ENCODE peak calls at places on chromosomes 13 and 19, in four cellular contexts. One of them, this sample, is unnamed.
A peak's percentile ranks its signal among the peaks of the same experiment; 100 is the strongest.

GRCh38 chr13:99386911-99387788 is 80.0 kb upstream of the GPR183 start:
- DNase-seq in K562: peak; percentile 73
- DNase-seq in HepG2: peak; percentile 35
- DNase-seq in GM12878: peak; percentile 66
- DNase-seq in this sample: peak; percentile 30

GRCh38 chr13:59425211-59425721 is 738.5 kb downstream of the DIAPH3 start:
- DNase-seq in K562: no peak
- DNase-seq in HepG2: no peak
- DNase-seq in GM12878: no peak
- DNase-seq in this sample: no peak

GRCh38 chr19:35340431-35340830 is 7.3 kb upstream of the FFAR1 start:
- DNase-seq in K562: no peak
- DNase-seq in HepG2: no peak
- DNase-seq in GM12878: no peak
- DNase-seq in this sample: no peak

GRCh38 chr19:11578342-11579142 is 1.1 kb upstream of the ACP5 start:
- DNase-seq in K562: peak; percentile 79
- DNase-seq in HepG2: peak; percentile 31
- DNase-seq in GM12878: no peak
- DNase-seq in this sample: no peak

GRCh38 chr13:102870677-102871415 is 25.0 kb downstream of the ERCC5 start:
- DNase-seq in K562: peak; percentile 38
- DNase-seq in HepG2: peak; percentile 39
- DNase-seq in GM12878: no peak
- DNase-seq in this sample: peak; percentile 32

GRCh38 chr13:43905435-43906031 is 25.8 kb downstream of the LACC1 start:
- DNase-seq in K562: peak; percentile 22
- DNase-seq in HepG2: peak; percentile 55
- DNase-seq in GM12878: no peak
- DNase-seq in this sample: no peak

GRCh38 chr13:111048387-111048786 is 66.7 kb upstream of the ARHGEF7 start:
- DNase-seq in K562: no peak
- DNase-seq in HepG2: no peak
- DNase-seq in GM12878: no peak
- DNase-seq in this sample: no peak

GRCh38 chr13:19982447-19983043 is 24.0 kb downstream of the ZMYM2 start:
- DNase-seq in K562: no peak
- DNase-seq in HepG2: no peak
- DNase-seq in GM12878: no peak
- DNase-seq in this sample: no peak

GRCh38 chr19:41456342-41456918 is 13.5 kb downstream of the ERICH4 start:
- DNase-seq in K562: no peak
- DNase-seq in HepG2: no peak
- DNase-seq in GM12878: no peak
- DNase-seq in this sample: no peak

GRCh38 chr13:112648966-112649690 is 40.7 kb upstream of the ATP11A start:
- DNase-seq in K562: peak; percentile 58
- DNase-seq in HepG2: no peak
- DNase-seq in GM12878: no peak
- DNase-seq in this sample: no peak

GRCh38 chr13:112911285-112911701 is 57.7 kb upstream of the MCF2L start:
- DNase-seq in K562: no peak
- DNase-seq in HepG2: no peak
- DNase-seq in GM12878: no peak
- DNase-seq in this sample: no peak

GRCh38 chr19:43570174-43570791 is 5.0 kb downstream of the XRCC1 start:
- DNase-seq in K562: no peak
- DNase-seq in HepG2: no peak
- DNase-seq in GM12878: no peak
- DNase-seq in this sample: no peak

GRCh38 chr13:110874508-110874960 is 40.3 kb downstream of the ANKRD10 start:
- DNase-seq in K562: peak; percentile 91
- DNase-seq in HepG2: peak; percentile 37
- DNase-seq in GM12878: no peak
- DNase-seq in this sample: peak; percentile 68

GRCh38 chr19:11373885-11374448 is 499 bp upstream of the SWSAP1 start:
- DNase-seq in K562: peak; percentile 20
- DNase-seq in HepG2: no peak
- DNase-seq in GM12878: no peak
- DNase-seq in this sample: no peak

GRCh38 chr13:73857106-73857505 is 277.1 kb downstream of the KLF12 start:
- DNase-seq in K562: no peak
- DNase-seq in HepG2: no peak
- DNase-seq in GM12878: no peak
- DNase-seq in this sample: no peak

GRCh38 chr13:88704600-88705275 is 1033.6 kb downstream of the SLITRK5 start:
- DNase-seq in K562: no peak
- DNase-seq in HepG2: no peak
- DNase-seq in GM12878: no peak
- DNase-seq in this sample: no peak

GRCh38 chr19:51097796-51098195 is 10.4 kb downstream of the CTU1 start:
- DNase-seq in K562: no peak
- DNase-seq in HepG2: no peak
- DNase-seq in GM12878: no peak
- DNase-seq in this sample: no peak

GRCh38 chr19:54541712-54542111 is 31.9 kb upstream of the LILRA2 start:
- DNase-seq in K562: no peak
- DNase-seq in HepG2: no peak
- DNase-seq in GM12878: no peak
- DNase-seq in this sample: no peak

GRCh38 chr19:3632739-3633558 is 6.4 kb upstream of the CACTIN start:
- DNase-seq in K562: no peak
- DNase-seq in HepG2: no peak
- DNase-seq in GM12878: no peak
- DNase-seq in this sample: no peak

GRCh38 chr19:13028027-13028426 is 32.8 kb downstream of the NFIX start:
- DNase-seq in K562: no peak
- DNase-seq in HepG2: no peak
- DNase-seq in GM12878: no peak
- DNase-seq in this sample: no peak

GRCh38 chr13:37070956-37071355 is 11.5 kb upstream of the SUPT20H start:
- DNase-seq in K562: no peak
- DNase-seq in HepG2: no peak
- DNase-seq in GM12878: no peak
- DNase-seq in this sample: no peak

GRCh38 chr13:37067874-37068273 is 8.4 kb upstream of the SUPT20H start:
- DNase-seq in K562: no peak
- DNase-seq in HepG2: no peak
- DNase-seq in GM12878: no peak
- DNase-seq in this sample: no peak

GRCh38 chr13:37070145-37070695 is 10.7 kb upstream of the SUPT20H start:
- DNase-seq in K562: no peak
- DNase-seq in HepG2: no peak
- DNase-seq in GM12878: no peak
- DNase-seq in this sample: no peak

GRCh38 chr13:37069597-37070103 is 10.2 kb upstream of the SUPT20H start:
- DNase-seq in K562: no peak
- DNase-seq in HepG2: no peak
- DNase-seq in GM12878: no peak
- DNase-seq in this sample: no peak

DNA sequence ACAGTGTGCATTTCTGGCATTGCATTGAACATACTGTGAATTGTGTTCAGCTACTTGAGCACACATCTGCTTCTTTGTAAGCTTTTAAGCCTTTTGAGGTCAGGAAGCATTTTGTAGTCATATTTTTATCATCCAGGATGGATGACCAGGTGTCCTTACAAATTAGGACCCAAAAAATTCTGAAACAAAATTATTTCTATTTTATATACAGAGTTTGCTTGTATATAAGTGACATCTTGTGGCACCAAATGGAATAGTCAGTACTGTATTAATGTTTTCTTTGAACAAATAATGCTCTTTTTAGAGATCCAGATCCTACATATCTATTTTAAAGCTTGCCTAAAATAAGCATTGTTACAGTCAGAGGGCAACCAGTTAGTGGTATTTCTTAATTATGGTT is 9.5 kb upstream of the SUPT20H start:
- DNase-seq in K562: no peak
- DNase-seq in HepG2: no peak
- DNase-seq in GM12878: no peak
- DNase-seq in this sample: no peak
- TF ChIP-seq ESRRA in K562: no peak
- TF ChIP-seq ESRRA in HepG2: no peak
- TF ChIP-seq ESRRA in GM12878: no peak
- TF ChIP-seq ESRRA in this sample: no peak

DNA sequence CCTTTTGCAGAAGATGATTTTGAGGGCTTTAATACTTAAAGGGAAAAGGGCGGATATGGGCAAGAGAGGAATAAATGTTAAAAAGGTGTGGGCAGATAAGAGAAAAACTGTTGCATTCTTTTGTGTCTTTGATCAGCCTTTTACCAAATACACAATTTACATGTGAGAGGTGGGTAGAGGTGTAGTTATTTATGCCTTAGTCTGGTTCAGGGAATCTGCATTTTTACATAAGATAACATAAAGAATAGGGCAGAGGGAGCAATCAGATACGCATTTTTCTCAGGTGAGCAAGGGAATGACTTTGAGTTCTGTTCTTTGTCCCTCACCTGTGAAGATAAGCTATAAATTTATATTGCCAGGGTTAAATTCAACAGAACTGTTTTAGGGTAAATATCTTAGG is 708.4 kb upstream of the SLITRK1 start:
- DNase-seq in K562: no peak
- DNase-seq in HepG2: no peak
- DNase-seq in GM12878: no peak
- DNase-seq in this sample: no peak
- TF ChIP-seq CEBPB in K562: no peak
- TF ChIP-seq CEBPB in HepG2: no peak
- TF ChIP-seq CEBPB in GM12878: no peak
- TF ChIP-seq CEBPB in this sample: no peak

GRCh38 chr13:21058361-21058760 is 3.0 kb downstream of the LATS2 start:
- DNase-seq in K562: no peak
- DNase-seq in HepG2: no peak
- DNase-seq in GM12878: no peak
- DNase-seq in this sample: no peak

GRCh38 chr13:21060827-21061076 is 634 bp downstream of the LATS2 start:
- DNase-seq in K562: no peak
- DNase-seq in HepG2: no peak
- DNase-seq in GM12878: no peak
- DNase-seq in this sample: no peak

GRCh38 chr13:21063031-21063430 is 1.6 kb upstream of the LATS2 start:
- DNase-seq in K562: no peak
- DNase-seq in HepG2: no peak
- DNase-seq in GM12878: no peak
- DNase-seq in this sample: no peak

GRCh38 chr13:21061077-21061945 is at the start of gene LATS2:
- DNase-seq in K562: peak; percentile 88
- DNase-seq in HepG2: peak; percentile 87
- DNase-seq in GM12878: peak; percentile 33
- DNase-seq in this sample: peak; percentile 89

DNA sequence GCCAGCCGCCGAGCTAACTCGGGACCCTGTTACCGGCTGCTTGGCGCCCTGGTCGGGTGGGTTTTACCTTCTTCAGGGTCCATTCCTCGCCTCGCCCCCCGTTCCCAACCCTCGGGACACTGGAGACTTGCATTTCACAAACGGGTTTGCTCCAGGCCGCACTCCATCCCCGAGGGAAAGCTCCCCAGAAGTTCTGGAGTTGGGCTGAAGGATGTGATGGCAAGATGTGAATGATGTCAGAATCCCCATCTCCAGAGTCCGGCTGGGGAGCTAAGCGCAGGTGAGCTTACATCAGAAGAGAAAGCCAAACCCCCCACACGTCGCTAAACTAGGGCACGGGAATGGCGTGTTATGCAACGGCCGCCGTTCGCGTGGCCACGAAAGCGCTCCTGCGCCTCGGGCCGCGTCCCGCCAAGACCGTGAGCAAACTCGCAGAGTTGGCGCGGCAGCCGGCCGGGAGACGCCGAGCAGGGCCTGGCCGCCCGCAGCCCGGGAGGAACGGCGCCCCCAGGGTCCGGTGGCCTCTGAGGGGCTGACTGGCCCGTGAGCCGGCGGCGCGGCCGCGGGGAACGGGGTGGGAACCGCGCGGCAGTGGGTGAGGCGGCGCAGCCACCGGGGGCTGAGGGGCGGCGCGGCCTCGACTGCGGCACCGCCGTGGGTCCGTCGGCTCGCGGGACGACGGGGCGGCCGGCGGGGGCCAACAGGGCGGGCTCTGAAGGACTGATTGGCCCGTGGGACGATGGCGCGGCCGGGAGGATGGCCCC is 1.1 kb downstream of the LATS2 start:
- DNase-seq in K562: no peak
- DNase-seq in HepG2: no peak
- DNase-seq in GM12878: no peak
- DNase-seq in this sample: no peak
- TF ChIP-seq MYC in K562: no peak
- TF ChIP-seq MYC in HepG2: peak; percentile 56
- TF ChIP-seq MYC in GM12878: no peak
- TF ChIP-seq MYC in this sample: no peak

GRCh38 chr19:15549581-15549980 is 41.3 kb downstream of the CYP4F22 start:
- DNase-seq in K562: no peak
- DNase-seq in HepG2: no peak
- DNase-seq in GM12878: no peak
- DNase-seq in this sample: no peak

GRCh38 chr19:15548648-15549047 is 40.3 kb downstream of the CYP4F22 start:
- DNase-seq in K562: no peak
- DNase-seq in HepG2: no peak
- DNase-seq in GM12878: no peak
- DNase-seq in this sample: no peak

GRCh38 chr19:15550273-15550672 is 41.9 kb downstream of the CYP4F22 start:
- DNase-seq in K562: no peak
- DNase-seq in HepG2: no peak
- DNase-seq in GM12878: no peak
- DNase-seq in this sample: no peak

GRCh38 chr19:15551183-15552004 is 43.1 kb downstream of the CYP4F22 start:
- DNase-seq in K562: peak; percentile 92
- DNase-seq in HepG2: peak; percentile 38
- DNase-seq in GM12878: no peak
- DNase-seq in this sample: peak; percentile 71

DNA sequence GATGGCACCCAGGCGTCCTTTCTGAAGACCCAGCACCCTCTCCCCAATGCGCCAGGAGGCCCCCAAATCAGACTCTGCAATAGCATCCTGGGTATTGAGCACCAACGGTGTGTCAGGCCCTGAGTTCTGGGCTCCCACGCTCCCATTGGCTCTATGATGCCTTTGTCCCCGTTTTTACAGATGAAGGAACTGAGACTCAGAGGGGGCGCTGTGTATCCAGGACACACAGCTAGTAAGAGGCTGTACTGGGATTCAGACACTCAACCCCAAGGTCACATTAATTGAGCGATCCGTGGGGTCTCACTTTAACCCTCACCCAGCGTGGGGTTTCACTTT is 42.5 kb downstream of the CYP4F22 start:
- DNase-seq in K562: peak; percentile 22
- DNase-seq in HepG2: peak; percentile 16
- DNase-seq in GM12878: no peak
- DNase-seq in this sample: no peak
- TF ChIP-seq ESRRA in K562: no peak
- TF ChIP-seq ESRRA in HepG2: no peak
- TF ChIP-seq ESRRA in GM12878: no peak
- TF ChIP-seq ESRRA in this sample: no peak

GRCh38 chr13:27920677-27921420 is 1.0 kb downstream of the PDX1 start:
- DNase-seq in K562: no peak
- DNase-seq in HepG2: no peak
- DNase-seq in GM12878: no peak
- DNase-seq in this sample: peak; percentile 6
- TF ChIP-seq CEBPB in K562: no peak
- TF ChIP-seq CEBPB in HepG2: no peak
- TF ChIP-seq CEBPB in GM12878: no peak
- TF ChIP-seq CEBPB in this sample: no peak

This sample was measured in A549.